ENCODE peak calls at places on chromosomes 6 and 20, in six cellular contexts. W, B, M, L, J and X are unnamed samples.

GRCh38 chr20:24208652-24209051 is 220.1 kb upstream of the GGTLC1 start:
- DNase-seq in W (no peak), B (no peak), M (no peak), L (no peak), J (no peak), X (no peak)

GRCh38 chr20:21529863-21530262 is 16.0 kb upstream of the NKX2-2 start:
- DNase-seq in W (no peak), B (no peak), M (no peak), L (no peak), J (no peak), X (no peak)

GRCh38 chr6:36445651-36446050 is 2.9 kb downstream of the KCTD20 start:
- DNase-seq in W (no peak), B (no peak), M (no peak), L (no peak), J (no peak), X (no peak)

GRCh38 chr6:12748815-12749521 is 32.4 kb downstream of the PHACTR1 start:
- DNase-seq in W (no peak), B (peak; percentile 87), M (no peak), L (no peak), J (no peak), X (no peak)

GRCh38 chr6:127844529-127844928 is 56.3 kb downstream of the THEMIS start:
- DNase-seq in W (no peak), B (no peak), M (no peak), L (no peak), J (no peak), X (no peak)

GRCh38 chr6:122778961-122779671 is 400 bp upstream of the FABP7 start:
- DNase-seq in W (no peak), B (no peak), M (no peak), L (no peak), J (no peak), X (no peak)

GRCh38 chr6:55069132-55069781 is 105.1 kb upstream of the HCRTR2 start:
- DNase-seq in W (no peak), B (peak; percentile 11), M (peak; percentile 32), L (no peak), J (peak; percentile 36), X (peak; percentile 57)

GRCh38 chr6:51908243-51908642 is 179.2 kb downstream of the PKHD1 start:
- DNase-seq in W (no peak), B (no peak), M (no peak), L (no peak), J (no peak), X (no peak)

GRCh38 chr20:54545959-54546358 is 70.6 kb downstream of the DOK5 start:
- DNase-seq in W (no peak), B (no peak), M (no peak), L (no peak), J (no peak), X (no peak)

GRCh38 chr6:23417133-23417532 is 708.9 kb upstream of the NRSN1 start:
- DNase-seq in W (no peak), B (no peak), M (no peak), L (no peak), J (no peak), X (no peak)

GRCh38 chr6:162118706-162119105 is 608.9 kb downstream of the PRKN start:
- DNase-seq in W (no peak), B (no peak), M (no peak), L (no peak), J (no peak), X (no peak)

GRCh38 chr6:154289818-154290508 is 66.6 kb downstream of the IPCEF1 start:
- DNase-seq in W (no peak), B (no peak), M (no peak), L (no peak), J (no peak), X (no peak)

GRCh38 chr20:58651823-58652605 is 931 bp downstream of the STX16 start:
- DNase-seq in W (peak; percentile 75), B (peak; percentile 69), M (peak; percentile 66), L (no peak), J (peak; percentile 74), X (no peak)

GRCh38 chr20:58650181-58650775 is 805 bp upstream of the STX16 start:
- DNase-seq in W (peak; percentile 24), B (peak; percentile 78), M (no peak), L (peak; percentile 59), J (no peak), X (no peak)

GRCh38 chr20:58651548-58651822 is 402 bp downstream of the STX16 start:
- DNase-seq in W (no peak), B (peak; percentile 90), M (no peak), L (peak; percentile 39), J (no peak), X (no peak)

GRCh38 chr20:58649288-58650180 is 1.5 kb upstream of the STX16 start:
- DNase-seq in W (peak; percentile 33), B (no peak), M (peak; percentile 34), L (no peak), J (peak; percentile 28), X (no peak)

GRCh38 chr20:58650776-58651547 is at the start of gene STX16:
- DNase-seq in W (peak; percentile 93), B (peak; percentile 96), M (peak; percentile 92), L (peak; percentile 86), J (peak; percentile 93), X (peak; percentile 69)
- H3K4me3 ChIP-seq in W (peak within 1 kb of the TSS; percentile 95), B (peak within 1 kb of the TSS; percentile 98), M (peak within 1 kb of the TSS; percentile 91), L (peak within 1 kb of the TSS; percentile 83), J (peak within 1 kb of the TSS; percentile 95), X (peak within 1 kb of the TSS; percentile 90)

GRCh38 chr20:50754420-50754819 is 23.0 kb downstream of the PARD6B start:
- DNase-seq in W (no peak), B (no peak), M (no peak), L (no peak), J (no peak), X (no peak)
- TF ChIP-seq EP300 in W (no peak), B (no peak), M (no peak), L (no peak), J (no peak), X (no peak)

DNA sequence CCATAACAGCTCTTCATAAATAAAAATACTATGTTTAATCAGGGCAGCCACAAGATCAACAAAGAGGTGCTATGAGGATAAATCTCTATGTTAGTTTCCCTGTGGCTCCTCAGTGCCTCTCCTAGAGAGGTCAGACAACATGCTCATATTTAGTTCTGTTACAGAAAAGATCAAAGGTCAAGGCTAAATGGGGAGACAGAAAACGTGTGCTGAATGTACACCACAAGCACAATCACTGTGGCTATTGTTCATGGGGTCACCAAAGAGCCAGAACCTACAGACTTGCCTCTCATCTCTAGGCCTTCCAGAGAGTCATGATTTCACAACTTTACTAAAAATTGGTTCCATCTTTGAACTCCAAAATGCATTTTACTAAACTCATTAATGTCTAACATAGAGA is 409.8 kb downstream of the HACE1 start:
- DNase-seq in W (no peak), B (no peak), M (no peak), L (no peak), J (no peak), X (no peak)
- H3K4me3 ChIP-seq in W (no peak overlapping the region), B (no peak overlapping the region), M (no peak overlapping the region), L (no peak overlapping the region), J (no peak overlapping the region), X (no peak overlapping the region)

GRCh38 chr6:104014133-104014532 is 845.6 kb downstream of the HACE1 start:
- DNase-seq in W (no peak), B (no peak), M (no peak), L (no peak), J (no peak), X (no peak)
- TF ChIP-seq EP300 in W (no peak), B (no peak), M (no peak), L (no peak), J (no peak), X (no peak)

GRCh38 chr6:137904822-137905617 is 38.0 kb downstream of the TNFAIP3 start:
- DNase-seq in W (peak; percentile 40), B (no peak), M (no peak), L (no peak), J (peak; percentile 36), X (no peak)
- H3K4me3 ChIP-seq in W (no peak overlapping the region), B (no peak overlapping the region), M (no peak overlapping the region), L (no peak overlapping the region), J (no peak overlapping the region), X (no peak overlapping the region)